ENCODE peak calls at places on chromosome 18, in seven cellular contexts. One of them, this sample, is unnamed.

GRCh38 chr18:9570255-9570654 is 44.1 kb downstream of the PPP4R1 start:
- DNase-seq in neural progenitor cell: no peak
- DNase-seq in MCF 10A: no peak
- DNase-seq in CD8-positive, alpha-beta T cell: no peak
- DNase-seq in astrocyte: no peak
- DNase-seq in BJ: no peak
- DNase-seq in H9: no peak
- DNase-seq in this sample: no peak

GRCh38 chr18:61992285-61992684 is 99.5 kb upstream of the RNF152 start:
- DNase-seq in neural progenitor cell: no peak
- DNase-seq in MCF 10A: peak
- DNase-seq in CD8-positive, alpha-beta T cell: no peak
- DNase-seq in astrocyte: peak
- DNase-seq in BJ: peak
- DNase-seq in H9: no peak
- DNase-seq in this sample: no peak

GRCh38 chr18:9792565-9793226 is 84.6 kb downstream of the RAB31 start:
- DNase-seq in neural progenitor cell: peak
- DNase-seq in MCF 10A: peak
- DNase-seq in CD8-positive, alpha-beta T cell: peak
- DNase-seq in astrocyte: no peak
- DNase-seq in BJ: no peak
- DNase-seq in H9: peak
- DNase-seq in this sample: peak

GRCh38 chr18:77560334-77560970 is 310.8 kb downstream of the GALR1 start:
- DNase-seq in neural progenitor cell: no peak
- DNase-seq in MCF 10A: no peak
- DNase-seq in CD8-positive, alpha-beta T cell: no peak
- DNase-seq in astrocyte: no peak
- DNase-seq in BJ: no peak
- DNase-seq in H9: no peak
- DNase-seq in this sample: no peak

GRCh38 chr18:10041180-10041579 is 127.4 kb downstream of the VAPA start:
- DNase-seq in neural progenitor cell: no peak
- DNase-seq in MCF 10A: no peak
- DNase-seq in CD8-positive, alpha-beta T cell: no peak
- DNase-seq in astrocyte: no peak
- DNase-seq in BJ: no peak
- DNase-seq in H9: no peak
- DNase-seq in this sample: no peak

GRCh38 chr18:13437034-13437433 is 218.5 kb downstream of the LDLRAD4 start:
- DNase-seq in neural progenitor cell: no peak
- DNase-seq in MCF 10A: no peak
- DNase-seq in CD8-positive, alpha-beta T cell: no peak
- DNase-seq in astrocyte: peak
- DNase-seq in BJ: no peak
- DNase-seq in H9: no peak
- DNase-seq in this sample: no peak

GRCh38 chr18:47260924-47261701 is 9.7 kb upstream of the SKOR2 start:
- DNase-seq in neural progenitor cell: peak
- DNase-seq in MCF 10A: no peak
- DNase-seq in CD8-positive, alpha-beta T cell: no peak
- DNase-seq in astrocyte: no peak
- DNase-seq in BJ: no peak
- DNase-seq in H9: peak
- DNase-seq in this sample: peak

GRCh38 chr18:10023853-10024638 is 110.2 kb downstream of the VAPA start:
- DNase-seq in neural progenitor cell: no peak
- DNase-seq in MCF 10A: no peak
- DNase-seq in CD8-positive, alpha-beta T cell: no peak
- DNase-seq in astrocyte: no peak
- DNase-seq in BJ: no peak
- DNase-seq in H9: no peak
- DNase-seq in this sample: no peak

GRCh38 chr18:79952996-79953559 is 1.6 kb upstream of the SLC66A2 start:
- DNase-seq in neural progenitor cell: peak
- DNase-seq in MCF 10A: no peak
- DNase-seq in CD8-positive, alpha-beta T cell: no peak
- DNase-seq in astrocyte: no peak
- DNase-seq in BJ: no peak
- DNase-seq in H9: peak
- DNase-seq in this sample: peak

GRCh38 chr18:40821596-40822243 is 1133.3 kb upstream of the PIK3C3 start:
- DNase-seq in neural progenitor cell: no peak
- DNase-seq in MCF 10A: no peak
- DNase-seq in CD8-positive, alpha-beta T cell: no peak
- DNase-seq in astrocyte: no peak
- DNase-seq in BJ: no peak
- DNase-seq in H9: no peak
- DNase-seq in this sample: no peak

GRCh38 chr18:26655614-26656400 is 107.5 kb upstream of the KCTD1 start:
- DNase-seq in neural progenitor cell: peak
- DNase-seq in MCF 10A: peak
- DNase-seq in CD8-positive, alpha-beta T cell: no peak
- DNase-seq in astrocyte: peak
- DNase-seq in BJ: no peak
- DNase-seq in H9: peak
- DNase-seq in this sample: peak

GRCh38 chr18:59478591-59478990 is 119.5 kb upstream of the LMAN1 start:
- DNase-seq in neural progenitor cell: no peak
- DNase-seq in MCF 10A: no peak
- DNase-seq in CD8-positive, alpha-beta T cell: no peak
- DNase-seq in astrocyte: peak
- DNase-seq in BJ: no peak
- DNase-seq in H9: no peak
- DNase-seq in this sample: no peak

GRCh38 chr18:11336241-11336640 is 186.9 kb upstream of the PIEZO2 start:
- DNase-seq in neural progenitor cell: no peak
- DNase-seq in MCF 10A: peak
- DNase-seq in CD8-positive, alpha-beta T cell: no peak
- DNase-seq in astrocyte: no peak
- DNase-seq in BJ: no peak
- DNase-seq in H9: no peak
- DNase-seq in this sample: no peak

GRCh38 chr18:54210463-54210862 is 14.0 kb downstream of the MBD2 start:
- DNase-seq in neural progenitor cell: no peak
- DNase-seq in MCF 10A: no peak
- DNase-seq in CD8-positive, alpha-beta T cell: no peak
- DNase-seq in astrocyte: no peak
- DNase-seq in BJ: no peak
- DNase-seq in H9: no peak
- DNase-seq in this sample: no peak

GRCh38 chr18:28127763-28128737 is 48.9 kb downstream of the CDH2 start:
- DNase-seq in neural progenitor cell: no peak
- DNase-seq in MCF 10A: peak
- DNase-seq in CD8-positive, alpha-beta T cell: no peak
- DNase-seq in astrocyte: peak
- DNase-seq in BJ: no peak
- DNase-seq in H9: no peak
- DNase-seq in this sample: no peak

GRCh38 chr18:10274327-10274726 is 180.1 kb upstream of the APCDD1 start:
- DNase-seq in neural progenitor cell: no peak
- DNase-seq in MCF 10A: no peak
- DNase-seq in CD8-positive, alpha-beta T cell: no peak
- DNase-seq in astrocyte: peak
- DNase-seq in BJ: peak
- DNase-seq in H9: no peak
- DNase-seq in this sample: no peak

GRCh38 chr18:24033644-24034412 is 19.3 kb downstream of the TTC39C start:
- DNase-seq in neural progenitor cell: no peak
- DNase-seq in MCF 10A: no peak
- DNase-seq in CD8-positive, alpha-beta T cell: no peak
- DNase-seq in astrocyte: no peak
- DNase-seq in BJ: no peak
- DNase-seq in H9: no peak
- DNase-seq in this sample: no peak

GRCh38 chr18:58409802-58410445 is 219.0 kb downstream of the ALPK2 start:
- DNase-seq in neural progenitor cell: no peak
- DNase-seq in MCF 10A: no peak
- DNase-seq in CD8-positive, alpha-beta T cell: no peak
- DNase-seq in astrocyte: no peak
- DNase-seq in BJ: no peak
- DNase-seq in H9: no peak
- DNase-seq in this sample: no peak

GRCh38 chr18:58407263-58407648 is 221.6 kb downstream of the ALPK2 start:
- DNase-seq in neural progenitor cell: no peak
- DNase-seq in MCF 10A: no peak
- DNase-seq in CD8-positive, alpha-beta T cell: no peak
- DNase-seq in astrocyte: peak
- DNase-seq in BJ: no peak
- DNase-seq in H9: no peak
- DNase-seq in this sample: no peak

GRCh38 chr18:58405107-58405898 is 223.6 kb downstream of the ALPK2 start:
- DNase-seq in neural progenitor cell: no peak
- DNase-seq in MCF 10A: no peak
- DNase-seq in CD8-positive, alpha-beta T cell: no peak
- DNase-seq in astrocyte: no peak
- DNase-seq in BJ: no peak
- DNase-seq in H9: no peak
- DNase-seq in this sample: no peak

GRCh38 chr18:58408665-58409064 is 220.2 kb downstream of the ALPK2 start:
- DNase-seq in neural progenitor cell: no peak
- DNase-seq in MCF 10A: no peak
- DNase-seq in CD8-positive, alpha-beta T cell: no peak
- DNase-seq in astrocyte: no peak
- DNase-seq in BJ: no peak
- DNase-seq in H9: no peak
- DNase-seq in this sample: no peak

GRCh38 chr18:58407649-58408407 is 221.1 kb downstream of the ALPK2 start:
- DNase-seq in neural progenitor cell: no peak
- DNase-seq in MCF 10A: no peak
- DNase-seq in CD8-positive, alpha-beta T cell: no peak
- DNase-seq in astrocyte: no peak
- DNase-seq in BJ: no peak
- DNase-seq in H9: no peak
- DNase-seq in this sample: no peak
- TF ChIP-seq CTCF in neural progenitor cell: peak
- TF ChIP-seq CTCF in MCF 10A: no peak
- TF ChIP-seq CTCF in CD8-positive, alpha-beta T cell: no peak
- TF ChIP-seq CTCF in astrocyte: no peak
- TF ChIP-seq CTCF in BJ: no peak
- TF ChIP-seq CTCF in H9: peak
- TF ChIP-seq CTCF in this sample: peak

GRCh38 chr18:42635378-42636048 is 480.0 kb downstream of the RIT2 start:
- DNase-seq in neural progenitor cell: peak
- DNase-seq in MCF 10A: peak
- DNase-seq in CD8-positive, alpha-beta T cell: no peak
- DNase-seq in astrocyte: no peak
- DNase-seq in BJ: no peak
- DNase-seq in H9: peak
- DNase-seq in this sample: peak
- TF ChIP-seq CTCF in neural progenitor cell: peak
- TF ChIP-seq CTCF in MCF 10A: no peak
- TF ChIP-seq CTCF in CD8-positive, alpha-beta T cell: no peak
- TF ChIP-seq CTCF in astrocyte: no peak
- TF ChIP-seq CTCF in BJ: no peak
- TF ChIP-seq CTCF in H9: peak
- TF ChIP-seq CTCF in this sample: peak

DNA sequence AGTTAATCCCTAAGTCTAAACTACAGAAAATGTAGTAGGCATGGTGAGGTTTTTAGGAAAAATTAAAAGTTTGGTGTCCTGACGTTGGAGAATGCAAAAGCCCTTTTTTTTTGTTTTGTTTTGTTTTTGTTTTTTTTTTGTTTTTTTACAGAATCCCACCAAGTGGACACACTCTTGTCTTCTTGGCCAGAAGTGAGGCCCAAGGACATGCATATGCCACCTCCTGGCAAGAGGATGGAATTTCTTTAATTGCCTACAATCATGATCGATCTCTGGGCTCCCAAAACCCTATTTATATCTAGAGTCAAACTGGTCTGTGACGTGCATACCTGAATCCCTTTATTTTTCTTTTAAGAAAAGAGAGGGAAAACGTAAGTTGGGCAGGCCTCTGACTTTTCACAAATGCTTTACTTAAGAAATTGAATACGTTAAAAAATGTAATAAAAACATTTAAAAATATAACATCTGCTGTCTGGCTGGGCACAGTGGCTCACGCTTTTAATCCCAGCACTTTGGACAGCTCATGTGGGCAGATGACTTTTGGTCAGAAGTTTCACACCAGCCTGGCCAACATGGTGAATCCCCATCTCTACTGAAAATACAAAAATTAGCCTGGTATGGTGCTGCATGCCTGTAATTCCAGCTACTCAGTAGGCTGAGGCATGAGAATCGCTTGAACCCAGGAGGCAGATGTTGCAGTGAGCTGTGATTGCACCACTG is 502.7 kb downstream of the CBLN2 start:
- DNase-seq in neural progenitor cell: peak
- DNase-seq in MCF 10A: peak
- DNase-seq in CD8-positive, alpha-beta T cell: no peak
- DNase-seq in astrocyte: no peak
- DNase-seq in BJ: no peak
- DNase-seq in H9: no peak
- DNase-seq in this sample: peak
- TF ChIP-seq CTCF in neural progenitor cell: peak
- TF ChIP-seq CTCF in MCF 10A: no peak
- TF ChIP-seq CTCF in CD8-positive, alpha-beta T cell: no peak
- TF ChIP-seq CTCF in astrocyte: peak
- TF ChIP-seq CTCF in BJ: no peak
- TF ChIP-seq CTCF in H9: peak
- TF ChIP-seq CTCF in this sample: no peak

DNA sequence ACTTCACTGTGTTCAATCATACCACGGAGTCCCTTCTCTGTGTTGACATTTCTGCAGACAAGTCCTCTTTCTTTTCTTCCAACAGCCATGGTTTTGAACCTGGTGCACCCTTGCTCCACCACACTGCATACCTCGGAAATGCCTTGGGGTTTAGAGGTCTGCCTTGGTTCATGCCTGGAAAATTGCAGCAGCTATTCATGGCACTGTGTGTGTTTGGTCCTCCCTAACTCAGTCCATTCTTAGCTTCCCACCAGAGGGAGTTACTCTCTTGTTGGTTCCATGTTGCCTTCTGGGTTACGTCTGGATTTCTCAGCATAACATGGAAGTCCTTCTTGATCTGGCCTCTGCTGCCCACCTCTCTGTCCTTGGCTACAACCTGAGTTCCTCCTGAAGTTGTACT is 206.0 kb downstream of the FHOD3 start:
- DNase-seq in neural progenitor cell: no peak
- DNase-seq in MCF 10A: no peak
- DNase-seq in CD8-positive, alpha-beta T cell: no peak
- DNase-seq in astrocyte: no peak
- DNase-seq in BJ: no peak
- DNase-seq in H9: no peak
- DNase-seq in this sample: no peak
- TF ChIP-seq CTCF in neural progenitor cell: no peak
- TF ChIP-seq CTCF in MCF 10A: no peak
- TF ChIP-seq CTCF in CD8-positive, alpha-beta T cell: no peak
- TF ChIP-seq CTCF in astrocyte: no peak
- TF ChIP-seq CTCF in BJ: no peak
- TF ChIP-seq CTCF in H9: peak
- TF ChIP-seq CTCF in this sample: peak

GRCh38 chr18:51051105-51051712 is 21.2 kb downstream of the SMAD4 start:
- DNase-seq in neural progenitor cell: peak
- DNase-seq in MCF 10A: peak
- DNase-seq in CD8-positive, alpha-beta T cell: peak
- DNase-seq in astrocyte: no peak
- DNase-seq in BJ: no peak
- DNase-seq in H9: no peak
- DNase-seq in this sample: peak
- TF ChIP-seq CTCF in neural progenitor cell: peak
- TF ChIP-seq CTCF in MCF 10A: peak
- TF ChIP-seq CTCF in CD8-positive, alpha-beta T cell: peak
- TF ChIP-seq CTCF in astrocyte: peak
- TF ChIP-seq CTCF in BJ: peak
- TF ChIP-seq CTCF in H9: peak
- TF ChIP-seq CTCF in this sample: peak

GRCh38 chr18:8003878-8004675 is 437.0 kb downstream of the PTPRM start:
- DNase-seq in neural progenitor cell: no peak
- DNase-seq in MCF 10A: peak
- DNase-seq in CD8-positive, alpha-beta T cell: no peak
- DNase-seq in astrocyte: peak
- DNase-seq in BJ: no peak
- DNase-seq in H9: no peak
- DNase-seq in this sample: peak
- TF ChIP-seq CTCF in neural progenitor cell: no peak
- TF ChIP-seq CTCF in MCF 10A: no peak
- TF ChIP-seq CTCF in CD8-positive, alpha-beta T cell: no peak
- TF ChIP-seq CTCF in astrocyte: no peak
- TF ChIP-seq CTCF in BJ: no peak
- TF ChIP-seq CTCF in H9: no peak
- TF ChIP-seq CTCF in this sample: no peak